ENCODE peak calls at places on chromosome 10, in eight cellular contexts. E is fibroblast of lung; D is esophagus squamous epithelium; M is right lobe of liver; X is cardiac muscle cell; P is astrocyte; K is CD8-positive, alpha-beta T cell; C is transverse colon. O is an unnamed sample.

GRCh38 chr10:49833162-49833561 is 71.0 kb upstream of the OGDHL start:
- DNase-seq in E (no peak), P (no peak), K (no peak), D (no peak), X (no peak), C (no peak), M (no peak), O (no peak)

GRCh38 chr10:42952358-42952757 is 124.5 kb upstream of the RET start:
- DNase-seq in P (no peak), D (no peak), X (peak; percentile 54), M (peak; percentile 60), C (no peak), E (no peak), K (no peak), O (peak; percentile 84)

GRCh38 chr10:22713853-22714523 is 390 bp downstream of the PIP4K2A start:
- DNase-seq in P (no peak), K (peak; percentile 45), C (peak; percentile 30), D (no peak), E (peak; percentile 30), X (no peak), M (peak; percentile 67), O (peak; percentile 46)

GRCh38 chr10:29795856-29796255 is 161.1 kb upstream of the SVIL start:
- DNase-seq in E (peak; percentile 82), K (no peak), M (no peak), P (peak; percentile 75), D (no peak), C (no peak), X (no peak), O (no peak)

GRCh38 chr10:6207658-6208057 is 4.9 kb downstream of the PFKFB3 start:
- DNase-seq in P (no peak), M (peak; percentile 7), X (no peak), D (no peak), E (peak; percentile 23), K (no peak), C (no peak), O (no peak)

GRCh38 chr10:79063661-79064490 is 4.9 kb upstream of the ZMIZ1 start:
- DNase-seq in M (peak; percentile 27), P (no peak), K (no peak), D (no peak), E (no peak), X (no peak), C (peak; percentile 65), O (peak; percentile 22)

GRCh38 chr10:117432866-117433265 is 57.6 kb upstream of the PDZD8 start:
- DNase-seq in E (no peak), X (no peak), K (no peak), M (no peak), D (no peak), P (no peak), C (no peak), O (no peak)

GRCh38 chr10:5666324-5667220 is at the start of gene ASB13:
- DNase-seq in X (peak; percentile 89), E (peak; percentile 36), P (no peak), M (peak; percentile 89), K (peak; percentile 32), C (peak; percentile 80), D (no peak), O (peak; percentile 76)

GRCh38 chr10:81838950-81839349 is 36.0 kb upstream of the NRG3 start:
- DNase-seq in X (peak; percentile 19), K (no peak), P (no peak), E (no peak), M (no peak), D (no peak), C (no peak), O (no peak)

GRCh38 chr10:14604181-14605142 is 170.2 kb downstream of the FAM107B start:
- DNase-seq in X (peak; percentile 90), E (peak; percentile 67), M (peak; percentile 90), D (peak; percentile 7), P (peak; percentile 36), K (peak; percentile 73), C (peak; percentile 86), O (peak; percentile 82)

GRCh38 chr10:102962259-102962658 is 44.2 kb downstream of the CNNM2 start:
- DNase-seq in C (no peak), K (no peak), M (no peak), D (no peak), P (no peak), X (no peak), E (no peak), O (no peak)

GRCh38 chr10:25666276-25666675 is 267.8 kb upstream of the MYO3A start:
- DNase-seq in E (peak; percentile 40), X (no peak), C (no peak), D (no peak), M (no peak), P (peak; percentile 16), K (no peak), O (no peak)

GRCh38 chr10:42640610-42641229 is 2.4 kb upstream of the ZNF33B start:
- DNase-seq in K (no peak), M (no peak), C (peak; percentile 48), D (no peak), E (no peak), P (no peak), X (no peak), O (no peak)

GRCh38 chr10:96764345-96764744 is 44.0 kb upstream of the PIK3AP1 start:
- DNase-seq in M (no peak), K (no peak), C (no peak), D (no peak), E (no peak), X (no peak), P (no peak), O (no peak)

GRCh38 chr10:69265521-69265920 is 12.8 kb upstream of the HK1 start:
- DNase-seq in M (no peak), D (no peak), P (no peak), X (no peak), K (no peak), E (no peak), C (peak; percentile 26), O (no peak)

GRCh38 chr10:70594161-70594560 is 8.4 kb downstream of the PRF1 start:
- DNase-seq in M (no peak), D (no peak), K (no peak), X (no peak), E (no peak), C (no peak), P (no peak), O (no peak)

GRCh38 chr10:100104300-100104699 is 22.6 kb upstream of the CPN1 start:
- DNase-seq in D (no peak), C (no peak), E (no peak), X (no peak), K (no peak), P (no peak), M (no peak), O (no peak)

GRCh38 chr10:36888925-36889573 is 236.3 kb upstream of the ANKRD30A start:
- DNase-seq in E (no peak), C (peak; percentile 13), M (no peak), P (no peak), X (peak; percentile 68), K (peak; percentile 17), D (no peak), O (no peak)

GRCh38 chr10:117218654-117219053 is 21.4 kb downstream of the KCNK18 start:
- DNase-seq in M (no peak), E (no peak), P (no peak), D (no peak), K (no peak), C (no peak), X (no peak), O (no peak)

GRCh38 chr10:108817572-108817971 is 1105.7 kb downstream of the XPNPEP1 start:
- DNase-seq in K (no peak), D (no peak), X (no peak), C (no peak), M (no peak), E (peak; percentile 45), P (peak; percentile 32), O (no peak)

GRCh38 chr10:24944512-24945255 is 7.7 kb downstream of the PRTFDC1 start:
- DNase-seq in M (no peak), E (peak; percentile 90), D (no peak), P (peak; percentile 87), K (no peak), X (no peak), C (peak; percentile 69), O (no peak)

GRCh38 chr10:102245101-102245931 is at the start of gene GBF1:
- DNase-seq in C (peak; percentile 95), D (peak; percentile 79), K (peak; percentile 84), E (peak; percentile 100), M (peak; percentile 94), X (peak; percentile 98), P (peak; percentile 100), O (peak; percentile 93)

DNA sequence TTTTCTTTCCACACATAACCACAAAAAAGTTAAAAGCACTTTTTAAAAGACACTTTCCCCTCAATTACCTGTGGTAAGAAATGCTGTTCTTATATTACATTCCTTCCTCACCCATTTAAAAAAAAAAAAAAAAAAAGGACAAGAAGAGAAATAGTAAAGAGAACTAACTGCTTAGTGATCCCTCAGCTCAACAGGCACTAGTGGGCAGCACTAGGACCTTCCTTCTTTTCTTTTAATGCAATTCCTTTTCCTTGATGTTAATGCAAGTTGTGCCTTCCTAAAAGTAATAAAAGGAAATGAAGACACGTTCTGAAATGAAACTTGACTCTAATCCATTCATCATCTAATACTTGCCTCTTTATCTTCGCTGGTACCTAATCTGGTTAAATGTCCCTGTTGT is 189.6 kb downstream of the TCF7L2 start:
- DNase-seq in K (no peak), X (no peak), D (no peak), M (no peak), P (peak; percentile 15), C (no peak), E (peak; percentile 27), O (no peak)
- TF ChIP-seq CTCF in K (no peak), X (peak; percentile 37), D (no peak), M (no peak), P (peak; percentile 31), C (no peak), E (peak; percentile 48), O (no peak)

DNA sequence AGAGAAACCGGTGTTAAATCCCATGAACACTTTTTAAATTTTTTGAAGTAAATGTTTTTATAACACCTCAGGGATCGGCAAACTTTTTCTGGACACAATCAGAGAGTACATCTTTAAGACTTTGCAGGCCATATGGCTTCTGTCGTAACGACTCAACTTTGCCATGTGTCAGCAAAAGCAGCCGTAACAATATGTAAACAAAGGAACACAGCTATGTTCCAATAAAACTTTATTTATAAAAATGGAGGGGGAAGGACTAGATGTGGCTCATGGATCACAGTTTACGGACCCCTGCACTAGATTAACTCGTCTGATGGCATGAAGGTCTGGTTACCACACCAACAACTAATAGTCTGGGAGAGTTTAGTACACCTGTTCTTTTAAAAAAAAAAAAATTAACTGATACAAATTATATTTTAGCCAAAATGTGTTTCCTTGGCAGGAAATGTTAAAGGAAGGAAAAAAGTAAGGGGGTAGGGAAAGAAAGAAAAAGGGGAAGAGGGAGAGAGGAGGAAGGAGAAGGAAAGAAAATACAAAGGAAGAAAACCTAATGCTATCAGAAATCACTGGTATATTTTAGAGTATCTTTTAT is 50.2 kb downstream of the ABI1 start:
- DNase-seq in E (no peak), P (no peak), M (no peak), K (no peak), D (no peak), C (no peak), X (no peak), O (no peak)
- H3K4me1 ChIP-seq in E (peaks cover 3% of the 10 kb centered on the region), P (no peaks in the 10 kb centered on the region), M (no peaks in the 10 kb centered on the region), K (peaks cover 17% of the 10 kb centered on the region), D (peaks cover 3% of the 10 kb centered on the region), C (peaks cover 2% of the 10 kb centered on the region), X (peaks cover 8% of the 10 kb centered on the region), O (peaks cover 7% of the 10 kb centered on the region)

GRCh38 chr10:18649364-18649959 is 1.9 kb downstream of the NSUN6 start:
- DNase-seq in C (no peak), E (no peak), X (no peak), K (no peak), D (no peak), M (no peak), P (no peak), O (no peak)
- H3K4me3 ChIP-seq in C (no peak overlapping the region), E (peak overlapping the region; percentile 86), X (peak overlapping the region; percentile 84), K (no peak overlapping the region), D (no peak overlapping the region), M (peak overlapping the region; percentile 64), P (peak overlapping the region; percentile 6), O (no peak overlapping the region)

GRCh38 chr10:82969405-82969804 is 1094.4 kb downstream of the NRG3 start:
- DNase-seq in P (no peak), K (no peak), D (no peak), C (no peak), X (peak; percentile 23), M (no peak), E (peak; percentile 23), O (no peak)
- TF ChIP-seq CTCF in P (peak; percentile 57), K (no peak), D (no peak), C (peak; percentile 5), X (peak; percentile 48), M (peak; percentile 30), E (no peak), O (peak; percentile 13)